ENCODE peak calls at places on chromosomes 6 and 20, in seven cellular contexts. One of them, this sample, is unnamed.

GRCh38 chr6:4774715-4775590 is 1.3 kb upstream of the CDYL start:
- DNase-seq in CD8-positive, alpha-beta memory T cell: peak; percentile 22
- DNase-seq in heart right ventricle: peak; percentile 21
- DNase-seq in mammary epithelial cell: peak; percentile 16
- DNase-seq in pancreas: no peak
- DNase-seq in upper lobe of right lung: no peak
- DNase-seq in heart left ventricle: no peak
- DNase-seq in this sample: peak; percentile 22

GRCh38 chr6:102907181-102907580 is 1513.7 kb downstream of the GRIK2 start:
- DNase-seq in CD8-positive, alpha-beta memory T cell: no peak
- DNase-seq in heart right ventricle: no peak
- DNase-seq in mammary epithelial cell: no peak
- DNase-seq in pancreas: no peak
- DNase-seq in upper lobe of right lung: no peak
- DNase-seq in heart left ventricle: no peak
- DNase-seq in this sample: no peak

GRCh38 chr6:114467931-114468330 is 125.1 kb upstream of the HS3ST5 start:
- DNase-seq in CD8-positive, alpha-beta memory T cell: no peak
- DNase-seq in heart right ventricle: no peak
- DNase-seq in mammary epithelial cell: peak; percentile 0
- DNase-seq in pancreas: no peak
- DNase-seq in upper lobe of right lung: no peak
- DNase-seq in heart left ventricle: no peak
- DNase-seq in this sample: no peak

GRCh38 chr6:4756247-4756646 is 20.0 kb upstream of the CDYL start:
- DNase-seq in CD8-positive, alpha-beta memory T cell: no peak
- DNase-seq in heart right ventricle: no peak
- DNase-seq in mammary epithelial cell: no peak
- DNase-seq in pancreas: no peak
- DNase-seq in upper lobe of right lung: no peak
- DNase-seq in heart left ventricle: no peak
- DNase-seq in this sample: no peak

GRCh38 chr6:74128536-74128935 is 432.5 kb downstream of the CD109 start:
- DNase-seq in CD8-positive, alpha-beta memory T cell: no peak
- DNase-seq in heart right ventricle: no peak
- DNase-seq in mammary epithelial cell: no peak
- DNase-seq in pancreas: no peak
- DNase-seq in upper lobe of right lung: no peak
- DNase-seq in heart left ventricle: no peak
- DNase-seq in this sample: no peak

GRCh38 chr6:130050230-130050629 is 31.8 kb downstream of the L3MBTL3 start:
- DNase-seq in CD8-positive, alpha-beta memory T cell: no peak
- DNase-seq in heart right ventricle: no peak
- DNase-seq in mammary epithelial cell: no peak
- DNase-seq in pancreas: no peak
- DNase-seq in upper lobe of right lung: no peak
- DNase-seq in heart left ventricle: no peak
- DNase-seq in this sample: no peak

GRCh38 chr6:125251516-125252229 is 50.1 kb downstream of the HDDC2 start:
- DNase-seq in CD8-positive, alpha-beta memory T cell: no peak
- DNase-seq in heart right ventricle: no peak
- DNase-seq in mammary epithelial cell: no peak
- DNase-seq in pancreas: no peak
- DNase-seq in upper lobe of right lung: no peak
- DNase-seq in heart left ventricle: no peak
- DNase-seq in this sample: no peak

GRCh38 chr6:42820509-42821340 is 38.9 kb downstream of the BICRAL start:
- DNase-seq in CD8-positive, alpha-beta memory T cell: no peak
- DNase-seq in heart right ventricle: peak; percentile 12
- DNase-seq in mammary epithelial cell: no peak
- DNase-seq in pancreas: no peak
- DNase-seq in upper lobe of right lung: no peak
- DNase-seq in heart left ventricle: peak; percentile 14
- DNase-seq in this sample: peak; percentile 16

GRCh38 chr6:107819217-107819616 is 4.9 kb downstream of the SCML4 start:
- DNase-seq in CD8-positive, alpha-beta memory T cell: no peak
- DNase-seq in heart right ventricle: no peak
- DNase-seq in mammary epithelial cell: peak; percentile 45
- DNase-seq in pancreas: no peak
- DNase-seq in upper lobe of right lung: no peak
- DNase-seq in heart left ventricle: no peak
- DNase-seq in this sample: no peak

GRCh38 chr20:9492067-9492466 is 22.3 kb upstream of the LAMP5 start:
- DNase-seq in CD8-positive, alpha-beta memory T cell: no peak
- DNase-seq in heart right ventricle: no peak
- DNase-seq in mammary epithelial cell: no peak
- DNase-seq in pancreas: no peak
- DNase-seq in upper lobe of right lung: no peak
- DNase-seq in heart left ventricle: no peak
- DNase-seq in this sample: no peak

GRCh38 chr20:32743237-32744112 is at the start of gene COMMD7:
- DNase-seq in CD8-positive, alpha-beta memory T cell: peak; percentile 51
- DNase-seq in heart right ventricle: peak; percentile 65
- DNase-seq in mammary epithelial cell: peak; percentile 47
- DNase-seq in pancreas: peak; percentile 61
- DNase-seq in upper lobe of right lung: peak; percentile 88
- DNase-seq in heart left ventricle: peak; percentile 64
- DNase-seq in this sample: peak; percentile 66

GRCh38 chr6:168837231-168837903 is 396.4 kb downstream of the SMOC2 start:
- DNase-seq in CD8-positive, alpha-beta memory T cell: no peak
- DNase-seq in heart right ventricle: no peak
- DNase-seq in mammary epithelial cell: no peak
- DNase-seq in pancreas: no peak
- DNase-seq in upper lobe of right lung: no peak
- DNase-seq in heart left ventricle: no peak
- DNase-seq in this sample: no peak

DNA sequence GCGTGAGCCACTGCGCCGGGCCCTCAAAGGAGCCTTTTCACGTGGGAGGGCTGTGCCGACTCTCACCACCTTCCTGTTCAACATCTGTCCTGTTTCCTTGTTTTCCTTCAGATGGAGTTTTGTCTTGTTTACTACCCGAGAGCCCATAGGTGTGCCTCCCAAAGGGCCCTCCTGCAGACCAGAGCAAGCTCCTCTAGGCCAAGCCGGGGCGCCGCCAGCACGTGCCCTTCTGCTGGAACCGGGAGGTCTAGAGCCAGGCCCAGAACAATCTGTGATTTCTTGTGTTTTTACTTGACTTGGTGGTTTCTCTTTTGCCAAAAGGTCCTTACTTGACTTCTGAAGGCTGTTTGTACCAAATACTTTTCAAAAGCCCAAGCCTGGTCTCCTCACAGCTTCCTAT is 8.0 kb upstream of the DNAJC5 start:
- DNase-seq in CD8-positive, alpha-beta memory T cell: no peak
- DNase-seq in heart right ventricle: no peak
- DNase-seq in mammary epithelial cell: no peak
- DNase-seq in pancreas: no peak
- DNase-seq in upper lobe of right lung: no peak
- DNase-seq in heart left ventricle: no peak
- DNase-seq in this sample: no peak
- H3K36me3 ChIP-seq in CD8-positive, alpha-beta memory T cell: peaks cover 26% of the 10 kb centered on the region
- H3K36me3 ChIP-seq in heart right ventricle: no peaks in the 10 kb centered on the region
- H3K36me3 ChIP-seq in mammary epithelial cell: peaks cover 38% of the 10 kb centered on the region
- H3K36me3 ChIP-seq in pancreas: no peaks in the 10 kb centered on the region
- H3K36me3 ChIP-seq in upper lobe of right lung: peaks cover 84% of the 10 kb centered on the region
- H3K36me3 ChIP-seq in heart left ventricle: peaks cover 8% of the 10 kb centered on the region
- H3K36me3 ChIP-seq in this sample: peaks cover 76% of the 10 kb centered on the region

GRCh38 chr6:152130441-152130840 is 323.0 kb downstream of the ESR1 start:
- DNase-seq in CD8-positive, alpha-beta memory T cell: no peak
- DNase-seq in heart right ventricle: no peak
- DNase-seq in mammary epithelial cell: peak; percentile 44
- DNase-seq in pancreas: no peak
- DNase-seq in upper lobe of right lung: no peak
- DNase-seq in heart left ventricle: no peak
- DNase-seq in this sample: no peak
- H3K36me3 ChIP-seq in CD8-positive, alpha-beta memory T cell: peaks cover 64% of the 10 kb centered on the region
- H3K36me3 ChIP-seq in heart right ventricle: no peaks in the 10 kb centered on the region
- H3K36me3 ChIP-seq in mammary epithelial cell: no peaks in the 10 kb centered on the region
- H3K36me3 ChIP-seq in pancreas: no peaks in the 10 kb centered on the region
- H3K36me3 ChIP-seq in upper lobe of right lung: peaks cover 74% of the 10 kb centered on the region
- H3K36me3 ChIP-seq in heart left ventricle: peaks cover 14% of the 10 kb centered on the region
- H3K36me3 ChIP-seq in this sample: peaks cover 76% of the 10 kb centered on the region

GRCh38 chr6:119330520-119330919 is 19.0 kb downstream of the MAN1A1 start:
- DNase-seq in CD8-positive, alpha-beta memory T cell: no peak
- DNase-seq in heart right ventricle: no peak
- DNase-seq in mammary epithelial cell: no peak
- DNase-seq in pancreas: no peak
- DNase-seq in upper lobe of right lung: no peak
- DNase-seq in heart left ventricle: no peak
- DNase-seq in this sample: no peak

GRCh38 chr6:119331676-119332286 is 17.8 kb downstream of the MAN1A1 start:
- DNase-seq in CD8-positive, alpha-beta memory T cell: no peak
- DNase-seq in heart right ventricle: no peak
- DNase-seq in mammary epithelial cell: no peak
- DNase-seq in pancreas: no peak
- DNase-seq in upper lobe of right lung: no peak
- DNase-seq in heart left ventricle: no peak
- DNase-seq in this sample: no peak

GRCh38 chr6:119333063-119333609 is 16.4 kb downstream of the MAN1A1 start:
- DNase-seq in CD8-positive, alpha-beta memory T cell: no peak
- DNase-seq in heart right ventricle: no peak
- DNase-seq in mammary epithelial cell: no peak
- DNase-seq in pancreas: no peak
- DNase-seq in upper lobe of right lung: no peak
- DNase-seq in heart left ventricle: no peak
- DNase-seq in this sample: no peak

GRCh38 chr6:119334535-119335264 is 14.9 kb downstream of the MAN1A1 start:
- DNase-seq in CD8-positive, alpha-beta memory T cell: no peak
- DNase-seq in heart right ventricle: no peak
- DNase-seq in mammary epithelial cell: no peak
- DNase-seq in pancreas: no peak
- DNase-seq in upper lobe of right lung: no peak
- DNase-seq in heart left ventricle: no peak
- DNase-seq in this sample: no peak

DNA sequence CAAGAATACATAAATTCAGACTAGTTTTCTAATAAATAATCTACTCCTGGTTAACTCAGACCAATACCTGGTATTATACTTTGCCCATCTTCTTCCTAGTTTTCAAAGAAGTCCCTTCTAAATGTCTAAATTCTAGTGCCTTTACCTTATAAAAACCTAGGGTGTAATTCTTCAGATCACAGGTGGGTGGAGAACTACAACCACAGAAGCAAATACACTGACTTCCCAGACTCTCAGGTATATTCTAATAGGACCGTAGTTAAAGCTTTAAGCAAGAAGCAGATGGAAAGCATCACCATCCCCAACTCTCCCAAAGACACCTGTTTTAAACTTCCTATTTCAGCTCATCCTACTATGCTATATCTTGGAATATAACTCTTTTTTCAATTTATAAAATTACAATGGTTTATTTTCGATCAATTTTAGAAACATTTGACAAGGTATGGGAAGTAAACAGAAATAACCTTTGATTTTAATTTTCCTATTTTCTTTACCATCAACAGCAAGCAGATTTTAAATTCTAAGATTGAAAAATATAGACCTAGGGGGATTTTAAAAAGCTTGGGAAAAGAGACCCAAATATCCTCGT is 15.8 kb downstream of the MAN1A1 start:
- DNase-seq in CD8-positive, alpha-beta memory T cell: peak; percentile 31
- DNase-seq in heart right ventricle: no peak
- DNase-seq in mammary epithelial cell: peak; percentile 20
- DNase-seq in pancreas: no peak
- DNase-seq in upper lobe of right lung: no peak
- DNase-seq in heart left ventricle: no peak
- DNase-seq in this sample: no peak
- H3K36me3 ChIP-seq in CD8-positive, alpha-beta memory T cell: no peaks in the 10 kb centered on the region
- H3K36me3 ChIP-seq in heart right ventricle: no peaks in the 10 kb centered on the region
- H3K36me3 ChIP-seq in mammary epithelial cell: no peaks in the 10 kb centered on the region
- H3K36me3 ChIP-seq in pancreas: no peaks in the 10 kb centered on the region
- H3K36me3 ChIP-seq in upper lobe of right lung: no peaks in the 10 kb centered on the region
- H3K36me3 ChIP-seq in heart left ventricle: no peaks in the 10 kb centered on the region
- H3K36me3 ChIP-seq in this sample: no peaks in the 10 kb centered on the region

GRCh38 chr20:50095476-50096078 is 17.4 kb downstream of the UBE2V1 start:
- DNase-seq in CD8-positive, alpha-beta memory T cell: no peak
- DNase-seq in heart right ventricle: no peak
- DNase-seq in mammary epithelial cell: peak; percentile 23
- DNase-seq in pancreas: no peak
- DNase-seq in upper lobe of right lung: no peak
- DNase-seq in heart left ventricle: no peak
- DNase-seq in this sample: no peak
- H3K36me3 ChIP-seq in CD8-positive, alpha-beta memory T cell: peaks cover 26% of the 10 kb centered on the region
- H3K36me3 ChIP-seq in heart right ventricle: no peaks in the 10 kb centered on the region
- H3K36me3 ChIP-seq in mammary epithelial cell: peaks cover 18% of the 10 kb centered on the region
- H3K36me3 ChIP-seq in pancreas: no peaks in the 10 kb centered on the region
- H3K36me3 ChIP-seq in upper lobe of right lung: peaks cover 37% of the 10 kb centered on the region
- H3K36me3 ChIP-seq in heart left ventricle: no peaks in the 10 kb centered on the region
- H3K36me3 ChIP-seq in this sample: peaks cover 31% of the 10 kb centered on the region

GRCh38 chr6:45231660-45232059 is 96.5 kb upstream of the RUNX2 start:
- DNase-seq in CD8-positive, alpha-beta memory T cell: no peak
- DNase-seq in heart right ventricle: no peak
- DNase-seq in mammary epithelial cell: no peak
- DNase-seq in pancreas: no peak
- DNase-seq in upper lobe of right lung: no peak
- DNase-seq in heart left ventricle: no peak
- DNase-seq in this sample: no peak

GRCh38 chr6:45226081-45226480 is 102.0 kb upstream of the RUNX2 start:
- DNase-seq in CD8-positive, alpha-beta memory T cell: no peak
- DNase-seq in heart right ventricle: no peak
- DNase-seq in mammary epithelial cell: no peak
- DNase-seq in pancreas: no peak
- DNase-seq in upper lobe of right lung: no peak
- DNase-seq in heart left ventricle: no peak
- DNase-seq in this sample: no peak

DNA sequence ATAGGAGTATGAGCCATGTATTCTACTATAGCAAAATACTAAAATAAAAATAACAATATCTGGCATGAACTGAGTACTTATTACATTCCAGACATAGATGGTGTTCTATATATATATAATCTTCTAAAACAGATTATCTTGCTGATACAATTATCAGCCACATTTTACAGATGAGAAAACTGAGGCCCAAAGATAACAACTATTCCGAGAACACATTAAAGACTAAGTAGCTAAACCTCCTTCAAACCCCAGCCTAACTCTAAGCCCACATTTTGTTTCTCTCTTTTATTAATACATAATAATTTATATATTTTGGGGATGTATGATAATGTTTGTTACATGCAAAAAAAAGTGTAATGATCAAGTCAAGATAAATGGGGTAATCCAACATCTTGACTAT is 98.7 kb upstream of the RUNX2 start:
- DNase-seq in CD8-positive, alpha-beta memory T cell: no peak
- DNase-seq in heart right ventricle: no peak
- DNase-seq in mammary epithelial cell: no peak
- DNase-seq in pancreas: no peak
- DNase-seq in upper lobe of right lung: no peak
- DNase-seq in heart left ventricle: no peak
- DNase-seq in this sample: no peak
- H3K36me3 ChIP-seq in CD8-positive, alpha-beta memory T cell: no peaks in the 10 kb centered on the region
- H3K36me3 ChIP-seq in heart right ventricle: no peaks in the 10 kb centered on the region
- H3K36me3 ChIP-seq in mammary epithelial cell: no peaks in the 10 kb centered on the region
- H3K36me3 ChIP-seq in pancreas: no peaks in the 10 kb centered on the region
- H3K36me3 ChIP-seq in upper lobe of right lung: no peaks in the 10 kb centered on the region
- H3K36me3 ChIP-seq in heart left ventricle: no peaks in the 10 kb centered on the region
- H3K36me3 ChIP-seq in this sample: peaks cover 16% of the 10 kb centered on the region

GRCh38 chr6:50862172-50862571 is 43.5 kb downstream of the TFAP2B start:
- DNase-seq in CD8-positive, alpha-beta memory T cell: no peak
- DNase-seq in heart right ventricle: no peak
- DNase-seq in mammary epithelial cell: no peak
- DNase-seq in pancreas: no peak
- DNase-seq in upper lobe of right lung: no peak
- DNase-seq in heart left ventricle: no peak
- DNase-seq in this sample: no peak
- H3K36me3 ChIP-seq in CD8-positive, alpha-beta memory T cell: no peaks in the 10 kb centered on the region
- H3K36me3 ChIP-seq in heart right ventricle: no peaks in the 10 kb centered on the region
- H3K36me3 ChIP-seq in mammary epithelial cell: no peaks in the 10 kb centered on the region
- H3K36me3 ChIP-seq in pancreas: no peaks in the 10 kb centered on the region
- H3K36me3 ChIP-seq in upper lobe of right lung: no peaks in the 10 kb centered on the region
- H3K36me3 ChIP-seq in heart left ventricle: no peaks in the 10 kb centered on the region
- H3K36me3 ChIP-seq in this sample: no peaks in the 10 kb centered on the region